ENCODE peak calls at places on chromosomes 1 and 21, in eight cellular contexts. C is NB4, G is tibial nerve, B is PC-3, O is left ventricle myocardium inferior, J is transverse colon, R is GM23338, Z is GM23248. T is an unnamed sample.

GRCh38 chr21:35048706-35049617 is at the start of gene RUNX1:
- DNase-seq in C (peak; percentile 98), G (no peak), B (peak; percentile 89), O (no peak), J (peak; percentile 63), R (no peak), Z (peak; percentile 70), T (peak; percentile 79)

GRCh38 chr1:90837420-90837819 is 120.3 kb upstream of the BARHL2 start:
- DNase-seq in C (no peak), G (no peak), B (no peak), O (no peak), J (no peak), R (peak; percentile 50), Z (no peak), T (no peak)

GRCh38 chr1:155309423-155310021 is 856 bp downstream of the FDPS start:
- DNase-seq in C (peak; percentile 19), G (no peak), B (peak; percentile 46), O (peak; percentile 33), J (peak; percentile 49), R (no peak), Z (peak; percentile 31), T (peak; percentile 72)

GRCh38 chr1:77036560-77036959 is 169.3 kb downstream of the ST6GALNAC5 start:
- DNase-seq in C (peak; percentile 37), G (no peak), B (peak; percentile 56), O (no peak), J (no peak), R (peak; percentile 71), Z (peak; percentile 77), T (no peak)

GRCh38 chr1:166489670-166490436 is 323.1 kb upstream of the FAM78B start:
- DNase-seq in C (peak; percentile 76), G (no peak), B (peak; percentile 74), O (no peak), J (peak; percentile 22), R (no peak), Z (peak; percentile 29), T (no peak)

GRCh38 chr21:44448651-44449131 is 6.6 kb upstream of the LRRC3 start:
- DNase-seq in C (no peak), G (no peak), B (no peak), O (no peak), J (no peak), R (no peak), Z (no peak), T (no peak)

GRCh38 chr21:43815107-43815742 is 25.8 kb downstream of the RRP1 start:
- DNase-seq in C (no peak), G (no peak), B (no peak), O (no peak), J (no peak), R (peak; percentile 86), Z (no peak), T (no peak)

GRCh38 chr1:163068716-163069115 is 445 bp upstream of the RGS4 start:
- DNase-seq in C (no peak), G (no peak), B (peak; percentile 35), O (no peak), J (no peak), R (no peak), Z (peak; percentile 52), T (no peak)

GRCh38 chr1:16115468-16116363 is 40.2 kb downstream of the EPHA2 start:
- DNase-seq in C (no peak), G (no peak), B (no peak), O (no peak), J (no peak), R (peak; percentile 84), Z (no peak), T (peak; percentile 46)
- H3K4me3 ChIP-seq in C (no peak overlapping the region), G (no peak overlapping the region), B (no peak overlapping the region), O (no peak overlapping the region), J (no peak overlapping the region), R (peak overlapping the region; percentile 15), Z (no peak overlapping the region), T (no peak overlapping the region)

DNA sequence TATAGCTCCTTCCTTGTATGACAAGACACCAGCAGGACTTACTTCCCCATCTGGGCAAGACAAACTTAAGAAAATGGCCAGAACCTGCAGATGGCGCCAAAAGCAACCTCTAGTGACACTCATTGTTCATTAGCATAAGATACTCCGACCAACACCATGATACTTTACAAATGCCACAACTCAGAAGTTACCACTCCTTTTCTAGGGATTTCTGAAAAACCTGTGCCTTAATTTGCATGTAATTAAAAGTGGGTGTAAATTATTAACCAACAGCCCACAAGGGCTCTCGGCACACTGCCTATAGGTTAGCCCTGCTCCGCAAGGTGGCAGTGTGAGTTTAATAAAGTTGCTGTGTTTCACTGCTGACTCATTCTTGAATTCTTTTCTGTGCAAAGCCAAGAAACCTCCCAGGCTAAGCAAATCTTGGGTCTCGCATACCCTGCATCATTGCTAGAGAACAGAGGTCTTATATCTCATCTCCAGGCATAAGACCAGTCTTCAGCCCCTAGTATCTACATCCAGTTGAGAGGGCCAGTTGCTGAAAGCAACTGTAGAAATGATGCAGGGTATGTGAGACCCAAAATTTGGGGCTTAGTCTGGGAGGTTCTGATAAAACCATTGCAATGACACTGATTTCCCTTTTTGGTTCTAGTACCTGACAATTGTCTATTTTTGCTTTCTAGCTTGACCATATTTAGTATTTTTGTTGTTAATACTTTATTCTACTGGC is 86.4 kb downstream of the FAF1 start:
- DNase-seq in C (peak; percentile 91), G (peak; percentile 14), B (peak; percentile 89), O (peak; percentile 26), J (peak; percentile 80), R (peak; percentile 91), Z (peak; percentile 38), T (peak; percentile 77)
- H3K4me3 ChIP-seq in C (peak overlapping the region; percentile 57), G (no peak overlapping the region), B (peak overlapping the region; percentile 59), O (peak overlapping the region; percentile 30), J (no peak overlapping the region), R (no peak overlapping the region), Z (no peak overlapping the region), T (peak overlapping the region; percentile 51)

GRCh38 chr1:168227620-168228019 is 1.8 kb downstream of the SFT2D2 start:
- DNase-seq in C (no peak), G (no peak), B (peak; percentile 49), O (no peak), J (no peak), R (no peak), Z (peak; percentile 73), T (peak; percentile 83)
- H3K4me3 ChIP-seq in C (peak overlapping the region; percentile 77), G (peak overlapping the region; percentile 74), B (peak overlapping the region; percentile 89), O (peak overlapping the region; percentile 100), J (no peak overlapping the region), R (no peak overlapping the region), Z (peak overlapping the region; percentile 85), T (peak overlapping the region; percentile 85)

GRCh38 chr1:94801919-94802546 is 18.1 kb upstream of the SLC44A3 start:
- DNase-seq in C (peak; percentile 90), G (no peak), B (peak; percentile 83), O (no peak), J (peak; percentile 24), R (peak; percentile 67), Z (peak; percentile 91), T (peak; percentile 81)
- H3K4me3 ChIP-seq in C (no peak overlapping the region), G (peak overlapping the region; percentile 35), B (peak overlapping the region; percentile 60), O (peak overlapping the region; percentile 52), J (no peak overlapping the region), R (no peak overlapping the region), Z (peak overlapping the region; percentile 54), T (peak overlapping the region; percentile 59)

GRCh38 chr21:37521658-37522057 is 155.1 kb downstream of the DYRK1A start:
- DNase-seq in C (no peak), G (no peak), B (no peak), O (no peak), J (no peak), R (no peak), Z (no peak), T (peak; percentile 42)
- H3K4me3 ChIP-seq in C (no peak overlapping the region), G (no peak overlapping the region), B (no peak overlapping the region), O (no peak overlapping the region), J (no peak overlapping the region), R (no peak overlapping the region), Z (no peak overlapping the region), T (no peak overlapping the region)

DNA sequence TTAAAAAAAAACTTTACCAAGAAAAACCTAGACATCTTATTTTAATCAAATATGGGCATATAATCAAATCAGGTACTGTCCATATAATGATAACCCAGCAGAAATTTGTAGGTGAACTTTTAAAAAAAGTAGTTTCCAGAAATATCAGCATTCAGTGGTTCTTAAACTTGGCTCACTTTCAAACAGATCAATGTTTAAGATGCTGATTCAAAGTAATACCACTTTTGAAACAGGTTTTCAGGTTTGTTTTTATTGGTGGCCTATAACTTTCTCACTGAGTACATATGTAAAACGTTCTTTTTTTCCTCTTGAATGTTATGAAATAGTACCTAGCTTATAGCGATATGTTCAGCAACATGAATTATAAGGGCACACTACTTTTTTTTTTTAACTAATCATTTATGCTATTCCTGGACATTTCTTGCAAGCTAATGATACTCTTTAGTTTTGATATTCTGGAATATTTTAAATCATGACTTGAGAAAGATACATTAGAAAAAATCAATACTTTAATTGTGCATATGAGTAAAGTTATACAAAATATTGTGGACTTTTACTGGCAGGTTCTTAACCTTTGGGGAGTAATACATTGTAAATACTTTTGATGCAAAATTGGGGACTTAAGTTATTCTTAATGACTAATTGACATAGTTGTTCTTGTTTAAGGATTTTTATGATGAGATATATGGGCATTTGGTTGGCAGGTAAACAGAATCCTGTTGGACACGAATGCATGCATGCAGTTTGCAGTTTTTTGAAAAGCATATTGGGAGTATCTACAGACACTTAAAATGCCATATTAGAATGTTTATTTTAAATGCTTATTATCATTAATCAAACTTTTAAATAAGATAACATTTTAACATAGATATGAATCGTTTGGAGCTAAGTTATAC is 3.1 kb downstream of the NFIA start:
- DNase-seq in C (no peak), G (no peak), B (peak; percentile 50), O (no peak), J (no peak), R (no peak), Z (no peak), T (no peak)
- H3K4me3 ChIP-seq in C (no peak overlapping the region), G (peak overlapping the region; percentile 95), B (peak overlapping the region; percentile 74), O (peak overlapping the region; percentile 88), J (no peak overlapping the region), R (no peak overlapping the region), Z (no peak overlapping the region), T (no peak overlapping the region)